ENCODE peak calls at places on chromosomes 1 and 21, in ten cellular contexts. A is prostate gland; Q is pancreas; I is CD8-positive, alpha-beta T cell; V is fibroblast of lung; C is thoracic aorta; J is brain microvascular endothelial cell; S is small intestine; P is HL-60; F is right cardiac atrium. B is an unnamed sample.

GRCh38 chr1:83029916-83030315 is 969.0 kb downstream of the TTLL7 start:
- DNase-seq in A (no peak), Q (no peak), I (no peak), V (peak; percentile 2), C (no peak), J (no peak), S (no peak), P (no peak), F (no peak), B (no peak)

GRCh38 chr1:32068891-32069590 is 3.7 kb upstream of the TMEM39B start:
- DNase-seq in A (no peak), Q (no peak), I (no peak), V (peak; percentile 76), C (no peak), J (no peak), S (no peak), P (no peak), F (no peak), B (no peak)

GRCh38 chr1:2289607-2290006 is 61.5 kb downstream of the SKI start:
- DNase-seq in A (no peak), Q (no peak), I (no peak), V (no peak), C (no peak), J (no peak), S (no peak), P (no peak), F (peak; percentile 49), B (no peak)

GRCh38 chr1:227951624-227952373 is 4.1 kb upstream of the WNT9A start:
- DNase-seq in A (no peak), Q (peak; percentile 9), I (no peak), V (no peak), C (no peak), J (no peak), S (no peak), P (no peak), F (peak; percentile 30), B (no peak)

GRCh38 chr1:209433649-209434031 is 149.9 kb upstream of the CAMK1G start:
- DNase-seq in A (no peak), Q (no peak), I (no peak), V (peak; percentile 36), C (no peak), J (no peak), S (no peak), P (no peak), F (no peak), B (no peak)

GRCh38 chr21:45447821-45448220 is 42.9 kb downstream of the COL18A1 start:
- DNase-seq in A (no peak), Q (no peak), I (no peak), V (peak; percentile 57), C (no peak), J (no peak), S (no peak), P (no peak), F (no peak), B (no peak)

GRCh38 chr1:41891403-41891896 is 27.3 kb downstream of the HIVEP3 start:
- DNase-seq in A (no peak), Q (peak; percentile 40), I (peak; percentile 70), V (peak; percentile 19), C (no peak), J (no peak), S (peak; percentile 83), P (no peak), F (peak; percentile 60), B (no peak)

GRCh38 chr1:159917533-159917932 is 7.8 kb downstream of the TAGLN2 start:
- DNase-seq in A (no peak), Q (peak; percentile 48), I (no peak), V (no peak), C (no peak), J (no peak), S (peak; percentile 45), P (no peak), F (peak; percentile 63), B (no peak)

GRCh38 chr1:230085178-230085515 is 18.1 kb downstream of the GALNT2 start:
- DNase-seq in A (no peak), Q (no peak), I (no peak), V (peak; percentile 36), C (no peak), J (no peak), S (no peak), P (no peak), F (no peak), B (no peak)

GRCh38 chr1:150210086-150210485 is 25.8 kb downstream of the ANP32E start:
- DNase-seq in A (no peak), Q (no peak), I (no peak), V (no peak), C (no peak), J (no peak), S (no peak), P (no peak), F (no peak), B (no peak)

GRCh38 chr1:234924450-234925355 is 203.9 kb downstream of the TOMM20 start:
- DNase-seq in A (no peak), Q (peak; percentile 9), I (no peak), V (no peak), C (no peak), J (no peak), S (no peak), P (no peak), F (no peak), B (no peak)

GRCh38 chr1:6624712-6625578 is at the start of gene THAP3:
- DNase-seq in A (peak; percentile 82), Q (peak; percentile 86), I (peak; percentile 90), V (peak; percentile 87), C (peak; percentile 52), J (peak; percentile 61), S (peak; percentile 85), P (no peak), F (peak; percentile 95), B (peak; percentile 73)

GRCh38 chr1:206142770-206143169 is 25.6 kb upstream of the AVPR1B start:
- DNase-seq in A (no peak), Q (no peak), I (no peak), V (no peak), C (no peak), J (no peak), S (no peak), P (no peak), F (no peak), B (no peak)

GRCh38 chr21:33203371-33203724 is 26.4 kb upstream of the IFNAR2 start:
- DNase-seq in A (no peak), Q (no peak), I (no peak), V (no peak), C (no peak), J (no peak), S (no peak), P (no peak), F (no peak), B (no peak)

GRCh38 chr1:53639251-53639721 is 99.7 kb downstream of the GLIS1 start:
- DNase-seq in A (no peak), Q (no peak), I (no peak), V (peak; percentile 82), C (no peak), J (no peak), S (no peak), P (no peak), F (no peak), B (no peak)

GRCh38 chr1:206635983-206636354 is 633 bp downstream of the DYRK3 start:
- DNase-seq in A (no peak), Q (no peak), I (no peak), V (no peak), C (no peak), J (no peak), S (no peak), P (no peak), F (no peak), B (no peak)

GRCh38 chr21:34944015-34944755 is 104.9 kb downstream of the RUNX1 start:
- DNase-seq in A (no peak), Q (no peak), I (no peak), V (no peak), C (no peak), J (no peak), S (no peak), P (no peak), F (no peak), B (no peak)

GRCh38 chr21:34947122-34947534 is 102.0 kb downstream of the RUNX1 start:
- DNase-seq in A (no peak), Q (no peak), I (no peak), V (no peak), C (no peak), J (no peak), S (no peak), P (no peak), F (no peak), B (no peak)

GRCh38 chr21:34948157-34948556 is 100.9 kb downstream of the RUNX1 start:
- DNase-seq in A (no peak), Q (no peak), I (no peak), V (no peak), C (no peak), J (no peak), S (no peak), P (no peak), F (no peak), B (no peak)

GRCh38 chr21:34945288-34945687 is 103.8 kb downstream of the RUNX1 start:
- DNase-seq in A (no peak), Q (no peak), I (no peak), V (no peak), C (no peak), J (no peak), S (no peak), P (no peak), F (no peak), B (no peak)

GRCh38 chr21:34946385-34947121 is 102.5 kb downstream of the RUNX1 start:
- DNase-seq in A (no peak), Q (no peak), I (no peak), V (no peak), C (no peak), J (no peak), S (no peak), P (no peak), F (no peak), B (no peak)
- H3K27ac ChIP-seq in A (no peak overlapping the region), Q (no peak overlapping the region), I (no peak overlapping the region), V (no peak overlapping the region), C (no peak overlapping the region), J (no peak overlapping the region), S (no peak overlapping the region), P (peak overlapping the region; percentile 14), F (no peak overlapping the region), B (no peak overlapping the region)

GRCh38 chr1:154864189-154864985 is 5.7 kb downstream of the KCNN3 start:
- DNase-seq in A (no peak), Q (no peak), I (no peak), V (no peak), C (no peak), J (no peak), S (no peak), P (no peak), F (no peak), B (no peak)
- H3K27ac ChIP-seq in A (no peak overlapping the region), Q (no peak overlapping the region), I (no peak overlapping the region), V (no peak overlapping the region), C (no peak overlapping the region), J (no peak overlapping the region), S (no peak overlapping the region), P (no peak overlapping the region), F (no peak overlapping the region), B (peak overlapping the region; percentile 31)

GRCh38 chr1:170162385-170163226 is 16.8 kb downstream of the NTMT2 start:
- DNase-seq in A (no peak), Q (peak; percentile 18), I (no peak), V (peak; percentile 98), C (peak; percentile 22), J (peak; percentile 94), S (no peak), P (no peak), F (peak; percentile 55), B (no peak)
- H3K27ac ChIP-seq in A (no peak overlapping the region), Q (no peak overlapping the region), I (no peak overlapping the region), V (no peak overlapping the region), C (no peak overlapping the region), J (no peak overlapping the region), S (no peak overlapping the region), P (no peak overlapping the region), F (peak overlapping the region; percentile 67), B (no peak overlapping the region)

GRCh38 chr1:170461362-170461761 is 70.6 kb upstream of the GORAB start:
- DNase-seq in A (no peak), Q (no peak), I (no peak), V (peak; percentile 86), C (no peak), J (no peak), S (no peak), P (no peak), F (no peak), B (no peak)
- H3K27ac ChIP-seq in A (no peak overlapping the region), Q (no peak overlapping the region), I (no peak overlapping the region), V (peak overlapping the region; percentile 74), C (peak overlapping the region; percentile 40), J (peak overlapping the region; percentile 41), S (no peak overlapping the region), P (no peak overlapping the region), F (no peak overlapping the region), B (no peak overlapping the region)

B was measured in caudate nucleus.